ENCODE peak calls at places on chromosome 10, in eight cellular contexts. One of them, this sample, is unnamed.

GRCh38 chr10:127756264-127756663 is 19.3 kb downstream of the FOXI2 start:
- DNase-seq in mucosa of descending colon: no peak
- DNase-seq in HFF-Myc: no peak
- DNase-seq in RWPE1: no peak
- DNase-seq in GM12865: no peak
- DNase-seq in hepatocyte: no peak
- DNase-seq in A549: no peak
- DNase-seq in GM10248: no peak
- DNase-seq in this sample: no peak

GRCh38 chr10:119209736-119210355 is 2.5 kb downstream of the GRK5 start:
- DNase-seq in mucosa of descending colon: no peak
- DNase-seq in HFF-Myc: no peak
- DNase-seq in RWPE1: no peak
- DNase-seq in GM12865: no peak
- DNase-seq in hepatocyte: no peak
- DNase-seq in A549: no peak
- DNase-seq in GM10248: no peak
- DNase-seq in this sample: no peak

GRCh38 chr10:81784111-81784597 is 90.8 kb upstream of the NRG3 start:
- DNase-seq in mucosa of descending colon: no peak
- DNase-seq in HFF-Myc: no peak
- DNase-seq in RWPE1: no peak
- DNase-seq in GM12865: no peak
- DNase-seq in hepatocyte: no peak
- DNase-seq in A549: no peak
- DNase-seq in GM10248: no peak
- DNase-seq in this sample: no peak

GRCh38 chr10:4088354-4089066 is 303.5 kb upstream of the KLF6 start:
- DNase-seq in mucosa of descending colon: no peak
- DNase-seq in HFF-Myc: no peak
- DNase-seq in RWPE1: no peak
- DNase-seq in GM12865: no peak
- DNase-seq in hepatocyte: no peak
- DNase-seq in A549: no peak
- DNase-seq in GM10248: no peak
- DNase-seq in this sample: no peak

GRCh38 chr10:49081532-49082275 is 33.6 kb downstream of the VSTM4 start:
- DNase-seq in mucosa of descending colon: no peak
- DNase-seq in HFF-Myc: no peak
- DNase-seq in RWPE1: no peak
- DNase-seq in GM12865: no peak
- DNase-seq in hepatocyte: no peak
- DNase-seq in A549: no peak
- DNase-seq in GM10248: no peak
- DNase-seq in this sample: no peak

GRCh38 chr10:133308431-133309110 is at the start of the genes TUBGCP2 and ZNF511:
- DNase-seq in mucosa of descending colon: peak
- DNase-seq in HFF-Myc: no peak
- DNase-seq in RWPE1: peak
- DNase-seq in GM12865: peak
- DNase-seq in hepatocyte: peak
- DNase-seq in A549: peak
- DNase-seq in GM10248: peak
- DNase-seq in this sample: peak

GRCh38 chr10:49160814-49161213 is 27.0 kb upstream of the FAM170B start:
- DNase-seq in mucosa of descending colon: no peak
- DNase-seq in HFF-Myc: no peak
- DNase-seq in RWPE1: no peak
- DNase-seq in GM12865: no peak
- DNase-seq in hepatocyte: no peak
- DNase-seq in A549: no peak
- DNase-seq in GM10248: no peak
- DNase-seq in this sample: no peak

GRCh38 chr10:29600821-29601220 is 34.0 kb downstream of the SVIL start:
- DNase-seq in mucosa of descending colon: no peak
- DNase-seq in HFF-Myc: no peak
- DNase-seq in RWPE1: no peak
- DNase-seq in GM12865: no peak
- DNase-seq in hepatocyte: no peak
- DNase-seq in A549: no peak
- DNase-seq in GM10248: no peak
- DNase-seq in this sample: no peak

GRCh38 chr10:107831772-107832171 is 667.3 kb upstream of the SORCS1 start:
- DNase-seq in mucosa of descending colon: no peak
- DNase-seq in HFF-Myc: no peak
- DNase-seq in RWPE1: no peak
- DNase-seq in GM12865: peak
- DNase-seq in hepatocyte: no peak
- DNase-seq in A549: no peak
- DNase-seq in GM10248: no peak
- DNase-seq in this sample: no peak

GRCh38 chr10:61547297-61547696 is 94.1 kb upstream of the TMEM26 start:
- DNase-seq in mucosa of descending colon: no peak
- DNase-seq in HFF-Myc: no peak
- DNase-seq in RWPE1: no peak
- DNase-seq in GM12865: no peak
- DNase-seq in hepatocyte: no peak
- DNase-seq in A549: no peak
- DNase-seq in GM10248: no peak
- DNase-seq in this sample: no peak
- TF ChIP-seq CTCF in mucosa of descending colon: no peak
- TF ChIP-seq CTCF in HFF-Myc: no peak
- TF ChIP-seq CTCF in RWPE1: no peak
- TF ChIP-seq CTCF in GM12865: no peak
- TF ChIP-seq CTCF in hepatocyte: no peak
- TF ChIP-seq CTCF in A549: no peak
- TF ChIP-seq CTCF in GM10248: no peak
- TF ChIP-seq CTCF in this sample: no peak

GRCh38 chr10:116690356-116691078 is 51.8 kb downstream of the HSPA12A start:
- DNase-seq in mucosa of descending colon: no peak
- DNase-seq in HFF-Myc: no peak
- DNase-seq in RWPE1: no peak
- DNase-seq in GM12865: no peak
- DNase-seq in hepatocyte: peak
- DNase-seq in A549: no peak
- DNase-seq in GM10248: no peak
- DNase-seq in this sample: peak
- TF ChIP-seq CTCF in mucosa of descending colon: no peak
- TF ChIP-seq CTCF in HFF-Myc: no peak
- TF ChIP-seq CTCF in RWPE1: peak
- TF ChIP-seq CTCF in GM12865: no peak
- TF ChIP-seq CTCF in hepatocyte: peak
- TF ChIP-seq CTCF in A549: no peak
- TF ChIP-seq CTCF in GM10248: no peak
- TF ChIP-seq CTCF in this sample: no peak

GRCh38 chr10:124025638-124026336 is 67.6 kb downstream of the CHST15 start:
- DNase-seq in mucosa of descending colon: no peak
- DNase-seq in HFF-Myc: no peak
- DNase-seq in RWPE1: no peak
- DNase-seq in GM12865: peak
- DNase-seq in hepatocyte: peak
- DNase-seq in A549: no peak
- DNase-seq in GM10248: no peak
- DNase-seq in this sample: peak
- TF ChIP-seq CTCF in mucosa of descending colon: no peak
- TF ChIP-seq CTCF in HFF-Myc: peak
- TF ChIP-seq CTCF in RWPE1: no peak
- TF ChIP-seq CTCF in GM12865: peak
- TF ChIP-seq CTCF in hepatocyte: peak
- TF ChIP-seq CTCF in A549: peak
- TF ChIP-seq CTCF in GM10248: peak
- TF ChIP-seq CTCF in this sample: no peak

GRCh38 chr10:43042503-43043341 is 34.1 kb upstream of the RET start:
- DNase-seq in mucosa of descending colon: no peak
- DNase-seq in HFF-Myc: no peak
- DNase-seq in RWPE1: no peak
- DNase-seq in GM12865: no peak
- DNase-seq in hepatocyte: no peak
- DNase-seq in A549: no peak
- DNase-seq in GM10248: no peak
- DNase-seq in this sample: peak
- TF ChIP-seq CTCF in mucosa of descending colon: no peak
- TF ChIP-seq CTCF in HFF-Myc: no peak
- TF ChIP-seq CTCF in RWPE1: no peak
- TF ChIP-seq CTCF in GM12865: no peak
- TF ChIP-seq CTCF in hepatocyte: no peak
- TF ChIP-seq CTCF in A549: no peak
- TF ChIP-seq CTCF in GM10248: no peak
- TF ChIP-seq CTCF in this sample: no peak

GRCh38 chr10:123011987-123012386 is 3.2 kb downstream of the ACADSB start:
- DNase-seq in mucosa of descending colon: no peak
- DNase-seq in HFF-Myc: no peak
- DNase-seq in RWPE1: no peak
- DNase-seq in GM12865: no peak
- DNase-seq in hepatocyte: no peak
- DNase-seq in A549: no peak
- DNase-seq in GM10248: no peak
- DNase-seq in this sample: no peak

GRCh38 chr10:123013456-123014419 is 4.9 kb downstream of the ACADSB start:
- DNase-seq in mucosa of descending colon: no peak
- DNase-seq in HFF-Myc: no peak
- DNase-seq in RWPE1: peak
- DNase-seq in GM12865: no peak
- DNase-seq in hepatocyte: no peak
- DNase-seq in A549: no peak
- DNase-seq in GM10248: no peak
- DNase-seq in this sample: no peak

GRCh38 chr10:123007558-123008378 is 827 bp downstream of the IKZF5 start:
- DNase-seq in mucosa of descending colon: no peak
- DNase-seq in HFF-Myc: peak
- DNase-seq in RWPE1: peak
- DNase-seq in GM12865: peak
- DNase-seq in hepatocyte: peak
- DNase-seq in A549: peak
- DNase-seq in GM10248: peak
- DNase-seq in this sample: peak

GRCh38 chr10:123009105-123009805 is 449 bp downstream of the ACADSB start:
- DNase-seq in mucosa of descending colon: peak
- DNase-seq in HFF-Myc: no peak
- DNase-seq in RWPE1: peak
- DNase-seq in GM12865: peak
- DNase-seq in hepatocyte: peak
- DNase-seq in A549: peak
- DNase-seq in GM10248: peak
- DNase-seq in this sample: peak

DNA sequence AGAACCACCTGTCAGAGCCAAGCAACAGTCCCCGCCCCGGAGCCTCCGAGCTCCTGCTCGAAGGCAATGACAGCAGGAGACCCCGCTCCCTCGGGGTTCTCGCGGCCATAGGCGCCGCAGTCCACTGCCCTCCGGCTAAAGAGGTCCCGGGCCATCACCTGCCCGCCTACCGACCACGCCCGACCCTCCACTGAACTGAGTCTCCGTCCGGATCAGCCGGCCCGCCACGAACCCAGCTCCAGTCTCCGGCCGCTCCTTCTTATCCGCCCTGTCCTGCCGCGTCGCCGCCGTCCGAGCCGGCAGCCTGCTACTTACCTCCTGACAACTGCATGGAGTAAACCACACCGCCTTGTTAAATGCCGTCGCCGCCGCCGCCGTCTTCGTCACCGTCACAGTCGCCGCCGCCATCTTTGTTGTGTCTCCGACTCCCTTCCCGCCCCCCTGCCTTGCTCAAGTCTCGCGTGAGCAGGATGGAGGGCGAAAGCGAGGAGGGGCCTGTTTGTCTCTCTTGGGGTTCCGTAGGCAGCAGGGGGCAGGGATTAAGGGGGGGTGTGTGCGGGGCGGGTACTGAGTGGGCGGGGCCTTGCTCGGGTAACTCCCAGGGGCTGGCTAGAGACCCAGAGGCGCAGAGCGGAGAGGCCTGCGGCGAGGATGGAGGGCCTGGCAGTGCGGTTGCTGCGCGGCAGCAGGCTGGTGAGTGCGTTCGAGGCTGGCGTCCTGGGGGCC is at the start of the genes ACADSB and IKZF5:
- DNase-seq in mucosa of descending colon: peak
- DNase-seq in HFF-Myc: peak
- DNase-seq in RWPE1: peak
- DNase-seq in GM12865: peak
- DNase-seq in hepatocyte: peak
- DNase-seq in A549: peak
- DNase-seq in GM10248: peak
- DNase-seq in this sample: peak
- TF ChIP-seq CTCF in mucosa of descending colon: no peak
- TF ChIP-seq CTCF in HFF-Myc: no peak
- TF ChIP-seq CTCF in RWPE1: no peak
- TF ChIP-seq CTCF in GM12865: no peak
- TF ChIP-seq CTCF in hepatocyte: no peak
- TF ChIP-seq CTCF in A549: no peak
- TF ChIP-seq CTCF in GM10248: no peak
- TF ChIP-seq CTCF in this sample: no peak

GRCh38 chr10:59706851-59707797 is 2.5 kb downstream of the SLC16A9 start:
- DNase-seq in mucosa of descending colon: no peak
- DNase-seq in HFF-Myc: no peak
- DNase-seq in RWPE1: no peak
- DNase-seq in GM12865: no peak
- DNase-seq in hepatocyte: no peak
- DNase-seq in A549: no peak
- DNase-seq in GM10248: no peak
- DNase-seq in this sample: no peak

GRCh38 chr10:59713196-59713821 is 3.7 kb upstream of the SLC16A9 start:
- DNase-seq in mucosa of descending colon: no peak
- DNase-seq in HFF-Myc: no peak
- DNase-seq in RWPE1: no peak
- DNase-seq in GM12865: no peak
- DNase-seq in hepatocyte: no peak
- DNase-seq in A549: no peak
- DNase-seq in GM10248: no peak
- DNase-seq in this sample: no peak

GRCh38 chr10:59708816-59709471 is 706 bp downstream of the SLC16A9 start:
- DNase-seq in mucosa of descending colon: peak
- DNase-seq in HFF-Myc: no peak
- DNase-seq in RWPE1: peak
- DNase-seq in GM12865: peak
- DNase-seq in hepatocyte: peak
- DNase-seq in A549: peak
- DNase-seq in GM10248: peak
- DNase-seq in this sample: peak

GRCh38 chr10:59711871-59712491 is 2.3 kb upstream of the SLC16A9 start:
- DNase-seq in mucosa of descending colon: no peak
- DNase-seq in HFF-Myc: no peak
- DNase-seq in RWPE1: no peak
- DNase-seq in GM12865: no peak
- DNase-seq in hepatocyte: no peak
- DNase-seq in A549: no peak
- DNase-seq in GM10248: no peak
- DNase-seq in this sample: no peak

DNA sequence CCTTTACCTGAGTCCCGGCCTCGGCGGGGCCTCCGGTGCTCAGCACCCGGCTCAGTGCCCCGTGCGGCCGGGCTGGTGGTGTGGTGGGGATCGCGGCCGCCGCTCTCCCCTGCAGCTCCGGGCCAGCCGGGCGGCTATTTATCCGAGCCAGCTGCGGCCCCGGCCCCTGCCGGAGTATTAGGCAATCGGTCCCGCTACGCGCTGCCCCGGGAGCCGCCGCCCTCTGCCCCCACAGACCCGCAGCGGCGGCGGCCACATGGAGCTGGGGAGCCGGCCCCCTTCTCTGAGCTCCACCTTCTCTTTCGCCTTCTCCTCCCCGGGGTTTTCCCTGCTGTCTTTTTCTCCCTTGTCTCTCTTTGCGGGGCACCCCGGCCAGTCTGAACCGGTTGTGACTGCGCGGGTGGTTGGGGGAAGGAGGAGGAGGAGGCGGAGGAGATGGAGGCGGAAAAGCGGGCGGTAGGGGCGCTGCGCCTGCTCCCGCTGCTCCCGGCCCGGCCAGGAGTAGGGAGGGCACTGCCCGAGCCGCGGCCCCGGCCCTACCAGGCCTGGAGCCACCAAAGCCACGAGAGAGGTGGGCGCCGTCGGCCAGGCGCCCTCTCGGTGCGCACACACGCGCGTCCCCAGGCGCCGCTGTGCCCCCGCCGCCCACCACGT is at the start of gene SLC16A9:
- DNase-seq in mucosa of descending colon: peak
- DNase-seq in HFF-Myc: peak
- DNase-seq in RWPE1: peak
- DNase-seq in GM12865: peak
- DNase-seq in hepatocyte: peak
- DNase-seq in A549: peak
- DNase-seq in GM10248: peak
- DNase-seq in this sample: peak
- TF ChIP-seq CTCF in mucosa of descending colon: no peak
- TF ChIP-seq CTCF in HFF-Myc: peak
- TF ChIP-seq CTCF in RWPE1: peak
- TF ChIP-seq CTCF in GM12865: peak
- TF ChIP-seq CTCF in hepatocyte: peak
- TF ChIP-seq CTCF in A549: peak
- TF ChIP-seq CTCF in GM10248: peak
- TF ChIP-seq CTCF in this sample: no peak

This sample was measured in endothelial cell.